ENCODE peak calls at places on chromosome 17, in four cellular contexts. One of them, this sample, is unnamed.

GRCh38 chr17:18240449-18240848 is 15.0 kb downstream of the LLGL1 start:
- DNase-seq in WTC11: no peak
- DNase-seq in K562: no peak
- DNase-seq in HepG2: no peak
- DNase-seq in this sample: no peak

GRCh38 chr17:79082311-79083190 is 7.9 kb downstream of the ENGASE start:
- DNase-seq in K562: peak
- DNase-seq in HepG2: peak
- DNase-seq in WTC11: peak
- DNase-seq in this sample: peak

GRCh38 chr17:46984892-46985291 is 5.8 kb upstream of the RPRML start:
- DNase-seq in HepG2: peak
- DNase-seq in K562: no peak
- DNase-seq in WTC11: no peak
- DNase-seq in this sample: no peak

GRCh38 chr17:28947639-28948038 is 3.7 kb downstream of the PHF12 start:
- DNase-seq in WTC11: no peak
- DNase-seq in HepG2: no peak
- DNase-seq in K562: no peak
- DNase-seq in this sample: no peak

GRCh38 chr17:82619211-82619610 is 29.0 kb downstream of the WDR45B start:
- DNase-seq in WTC11: no peak
- DNase-seq in K562: no peak
- DNase-seq in HepG2: no peak
- DNase-seq in this sample: no peak

GRCh38 chr17:82405051-82405450 is 13.1 kb upstream of the HEXD start:
- DNase-seq in WTC11: no peak
- DNase-seq in K562: no peak
- DNase-seq in HepG2: no peak
- DNase-seq in this sample: no peak

GRCh38 chr17:77555741-77556291 is 402.7 kb upstream of the TNRC6C start:
- DNase-seq in HepG2: no peak
- DNase-seq in K562: no peak
- DNase-seq in WTC11: no peak
- DNase-seq in this sample: peak

GRCh38 chr17:9522074-9522473 is 53.5 kb downstream of the STX8 start:
- DNase-seq in K562: no peak
- DNase-seq in HepG2: peak
- DNase-seq in WTC11: no peak
- DNase-seq in this sample: peak

GRCh38 chr17:10888858-10889257 is 51.0 kb upstream of the PIRT start:
- DNase-seq in K562: no peak
- DNase-seq in WTC11: no peak
- DNase-seq in HepG2: no peak
- DNase-seq in this sample: no peak

GRCh38 chr17:41211845-41212466 is 14.5 kb upstream of the KRTAP9-2 start:
- DNase-seq in K562: no peak
- DNase-seq in WTC11: no peak
- DNase-seq in HepG2: no peak
- DNase-seq in this sample: peak

GRCh38 chr17:2041561-2042354 is at the start of gene OVCA2:
- DNase-seq in WTC11: peak
- DNase-seq in K562: peak
- DNase-seq in HepG2: peak
- DNase-seq in this sample: peak

GRCh38 chr17:1275962-1276736 is 3.3 kb upstream of the TRARG1 start:
- DNase-seq in WTC11: peak
- DNase-seq in HepG2: peak
- DNase-seq in K562: peak
- DNase-seq in this sample: peak

GRCh38 chr17:72978593-72979218 is 113.8 kb downstream of the SLC39A11 start:
- DNase-seq in HepG2: no peak
- DNase-seq in WTC11: no peak
- DNase-seq in K562: peak
- DNase-seq in this sample: no peak

GRCh38 chr17:48374650-48375230 is 55.3 kb downstream of the SKAP1 start:
- DNase-seq in WTC11: peak
- DNase-seq in HepG2: peak
- DNase-seq in K562: peak
- DNase-seq in this sample: peak

GRCh38 chr17:31888124-31888523 is 13.4 kb downstream of the UTP6 start:
- DNase-seq in HepG2: no peak
- DNase-seq in K562: no peak
- DNase-seq in WTC11: no peak
- DNase-seq in this sample: no peak

GRCh38 chr17:954431-955164 is 25.0 kb downstream of the NXN start:
- DNase-seq in WTC11: no peak
- DNase-seq in K562: no peak
- DNase-seq in HepG2: peak
- DNase-seq in this sample: peak

GRCh38 chr17:77246110-77247047 is 105.6 kb downstream of the SEC14L1 start:
- DNase-seq in HepG2: no peak
- DNase-seq in WTC11: no peak
- DNase-seq in K562: no peak
- DNase-seq in this sample: no peak

GRCh38 chr17:45867702-45868101 is 23.0 kb downstream of the SPPL2C start:
- DNase-seq in WTC11: no peak
- DNase-seq in HepG2: peak
- DNase-seq in K562: peak
- DNase-seq in this sample: no peak

GRCh38 chr17:47280072-47280811 is 26.6 kb downstream of the ITGB3 start:
- DNase-seq in WTC11: no peak
- DNase-seq in K562: no peak
- DNase-seq in HepG2: no peak
- DNase-seq in this sample: no peak

GRCh38 chr17:45705123-45706009 is 78.8 kb upstream of the CRHR1 start:
- DNase-seq in HepG2: peak
- DNase-seq in WTC11: no peak
- DNase-seq in K562: peak
- DNase-seq in this sample: peak

DNA sequence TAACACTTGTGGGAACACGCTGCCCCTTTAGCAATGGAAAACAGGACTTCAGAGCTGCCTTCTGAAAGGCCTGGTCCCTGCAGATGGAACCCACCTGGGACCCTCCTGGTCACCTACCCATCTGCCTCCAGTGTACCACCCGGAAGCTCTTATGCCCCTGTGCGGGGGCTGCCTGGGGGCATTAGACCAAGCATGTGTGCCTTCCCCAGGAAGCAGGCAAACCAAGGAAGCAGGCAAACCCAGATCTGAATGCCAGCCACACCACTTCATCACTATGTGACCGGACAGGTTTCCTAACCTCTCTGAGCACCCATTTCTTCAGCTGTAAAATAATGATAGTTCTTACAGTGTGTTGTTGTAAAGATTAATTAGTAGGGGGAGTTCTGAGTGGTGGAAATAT is 20.8 kb upstream of the LRRC37A3 start:
- DNase-seq in WTC11: no peak
- DNase-seq in K562: no peak
- DNase-seq in HepG2: no peak
- DNase-seq in this sample: no peak
- TF ChIP-seq NR3C1 in WTC11: no peak
- TF ChIP-seq NR3C1 in K562: no peak
- TF ChIP-seq NR3C1 in HepG2: no peak
- TF ChIP-seq NR3C1 in this sample: no peak

GRCh38 chr17:27349540-27350021 is 55.7 kb downstream of the WSB1 start:
- DNase-seq in HepG2: no peak
- DNase-seq in K562: no peak
- DNase-seq in WTC11: peak
- DNase-seq in this sample: no peak
- TF ChIP-seq ESRRA in HepG2: no peak
- TF ChIP-seq ESRRA in K562: no peak
- TF ChIP-seq ESRRA in WTC11: no peak
- TF ChIP-seq ESRRA in this sample: no peak

GRCh38 chr17:68383443-68384321 is 73.6 kb downstream of the WIPI1 start:
- DNase-seq in K562: no peak
- DNase-seq in WTC11: no peak
- DNase-seq in HepG2: peak
- DNase-seq in this sample: no peak
- TF ChIP-seq NR3C1 in K562: no peak
- TF ChIP-seq NR3C1 in WTC11: no peak
- TF ChIP-seq NR3C1 in HepG2: no peak
- TF ChIP-seq NR3C1 in this sample: no peak

GRCh38 chr17:75153854-75154194 is 488 bp downstream of the JPT1 start:
- DNase-seq in HepG2: no peak
- DNase-seq in K562: no peak
- DNase-seq in WTC11: no peak
- DNase-seq in this sample: no peak
- TF ChIP-seq ESRRA in HepG2: no peak
- TF ChIP-seq ESRRA in K562: no peak
- TF ChIP-seq ESRRA in WTC11: no peak
- TF ChIP-seq ESRRA in this sample: no peak

DNA sequence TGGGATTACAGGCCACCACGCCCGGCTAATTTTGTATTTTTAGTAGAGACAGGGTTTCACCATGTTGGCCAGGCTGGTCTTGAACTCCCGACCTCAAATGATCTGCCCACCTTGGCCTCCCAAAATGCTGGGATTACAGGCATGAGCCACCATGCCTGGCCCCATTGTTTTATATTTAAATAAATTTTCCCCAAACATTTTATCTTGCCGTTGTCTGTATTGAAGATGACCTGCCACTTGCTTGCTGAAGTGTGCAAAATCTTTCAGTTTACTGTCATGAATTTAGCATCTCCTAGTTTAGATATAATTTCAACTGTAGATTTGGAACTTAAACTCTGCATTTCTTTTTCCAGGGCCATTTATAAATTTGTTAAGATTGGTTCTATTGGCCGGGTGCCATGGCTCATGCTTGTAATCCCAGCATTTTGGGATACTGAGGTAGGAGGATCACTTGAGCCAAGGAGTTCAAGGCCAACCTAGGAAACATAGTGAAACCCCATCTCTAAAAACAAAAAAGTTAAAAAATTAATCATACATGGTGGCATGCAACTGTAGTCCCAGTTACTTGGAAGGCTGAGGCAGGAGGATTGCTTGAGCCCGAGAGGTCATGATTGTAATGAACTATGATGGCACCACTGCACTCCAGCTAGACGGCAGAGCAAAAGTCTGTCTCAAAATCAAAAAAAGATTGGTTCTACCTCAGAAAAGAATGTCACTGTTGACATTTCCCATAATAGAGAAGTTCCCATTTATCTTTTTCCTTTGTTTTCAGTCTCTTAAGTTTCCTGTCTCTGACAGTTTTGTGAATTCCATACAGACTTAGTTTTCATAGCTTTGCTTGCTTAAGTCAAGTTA is 84.4 kb downstream of the VMP1 start:
- DNase-seq in WTC11: no peak
- DNase-seq in HepG2: peak
- DNase-seq in K562: no peak
- DNase-seq in this sample: no peak
- TF ChIP-seq NR3C1 in WTC11: no peak
- TF ChIP-seq NR3C1 in HepG2: no peak
- TF ChIP-seq NR3C1 in K562: no peak
- TF ChIP-seq NR3C1 in this sample: no peak

GRCh38 chr17:7930841-7931631 is 710 bp downstream of the TRAPPC1 start:
- DNase-seq in HepG2: no peak
- DNase-seq in WTC11: no peak
- DNase-seq in K562: no peak
- DNase-seq in this sample: peak

GRCh38 chr17:7927596-7927995 is 2.1 kb downstream of the KCNAB3 start:
- DNase-seq in HepG2: no peak
- DNase-seq in WTC11: no peak
- DNase-seq in K562: no peak
- DNase-seq in this sample: no peak

GRCh38 chr17:7931709-7932482 is at the start of the genes CNTROB and TRAPPC1:
- DNase-seq in HepG2: peak
- DNase-seq in WTC11: peak
- DNase-seq in K562: peak
- DNase-seq in this sample: peak

GRCh38 chr17:7932483-7932891 is 481 bp downstream of the CNTROB start:
- DNase-seq in HepG2: peak
- DNase-seq in K562: no peak
- DNase-seq in WTC11: peak
- DNase-seq in this sample: peak

GRCh38 chr17:7929158-7930029 is at the start of gene KCNAB3:
- DNase-seq in K562: peak
- DNase-seq in HepG2: no peak
- DNase-seq in WTC11: peak
- DNase-seq in this sample: peak
- TF ChIP-seq ESRRA in K562: no peak
- TF ChIP-seq ESRRA in HepG2: no peak
- TF ChIP-seq ESRRA in WTC11: no peak
- TF ChIP-seq ESRRA in this sample: no peak

DNA sequence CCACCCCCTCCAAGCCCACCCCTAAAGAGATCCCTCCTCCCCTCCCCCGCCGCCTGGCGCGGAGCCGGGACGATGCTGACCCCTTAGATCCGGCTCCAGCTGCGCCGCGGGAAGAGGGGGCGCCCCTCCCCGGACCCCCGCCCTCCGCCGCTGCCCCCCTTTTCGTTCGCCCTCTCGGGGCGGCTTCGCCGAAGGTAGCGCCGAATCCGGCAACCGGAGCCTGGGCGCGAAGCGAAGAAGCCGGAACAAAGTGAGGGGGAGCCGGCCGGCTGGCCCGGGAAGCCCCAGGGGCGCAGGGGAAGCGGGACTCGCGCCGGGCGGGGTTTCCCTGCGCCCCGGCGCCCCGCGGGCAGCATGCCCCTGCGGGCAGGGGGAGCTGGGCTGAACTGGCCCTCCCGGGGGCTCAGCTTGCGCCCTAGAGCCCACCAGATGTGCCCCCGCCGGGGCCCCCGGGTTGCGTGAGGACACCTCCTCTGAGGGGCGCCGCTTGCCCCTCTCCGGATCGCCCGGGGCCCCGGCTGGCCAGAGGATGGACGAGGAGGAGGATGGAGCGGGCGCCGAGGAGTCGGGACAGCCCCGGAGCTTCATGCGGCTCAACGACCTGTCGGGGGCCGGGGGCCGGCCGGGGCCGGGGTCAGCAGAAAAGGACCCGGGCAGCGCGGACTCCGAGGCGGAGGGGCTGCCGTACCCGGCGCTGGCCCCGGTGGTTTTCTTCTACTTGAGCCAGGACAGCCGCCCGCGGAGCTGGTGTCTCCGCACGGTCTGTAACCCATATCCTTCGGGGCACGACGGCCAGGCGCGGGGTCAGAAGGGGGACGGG is 626 bp downstream of the CACNA1G start:
- DNase-seq in WTC11: peak
- DNase-seq in K562: peak
- DNase-seq in HepG2: no peak
- DNase-seq in this sample: no peak
- TF ChIP-seq NR3C1 in WTC11: no peak
- TF ChIP-seq NR3C1 in K562: no peak
- TF ChIP-seq NR3C1 in HepG2: no peak
- TF ChIP-seq NR3C1 in this sample: no peak